ENCODE peak calls at places on chromosomes 7 and 10, in eight cellular contexts. F is CD8-positive, alpha-beta T cell; G is MM.1S; I is GM23248; C is tibial artery; U is AG08395; Q is HCT116; W is endothelial cell. X is an unnamed sample.

GRCh38 chr7:34057956-34058355 is 152.6 kb downstream of the BMPER start:
- DNase-seq in I (no peak), G (no peak), C (no peak), Q (no peak), F (no peak), U (peak), W (no peak), X (no peak)

GRCh38 chr7:38839846-38840245 is 69.1 kb downstream of the VPS41 start:
- DNase-seq in C (no peak), G (no peak), I (no peak), W (no peak), U (no peak), F (no peak), Q (no peak), X (no peak)

GRCh38 chr7:17466201-17466600 is 167.7 kb downstream of the AHR start:
- DNase-seq in F (no peak), Q (no peak), I (no peak), C (no peak), G (no peak), U (no peak), W (no peak), X (no peak)

GRCh38 chr10:43128331-43128730 is 9.9 kb upstream of the CSGALNACT2 start:
- DNase-seq in Q (no peak), I (no peak), W (no peak), F (no peak), G (no peak), U (no peak), C (no peak), X (no peak)

GRCh38 chr7:6306471-6306870 is 34.0 kb upstream of the CYTH3 start:
- DNase-seq in Q (peak), G (no peak), I (peak), W (no peak), U (peak), C (no peak), F (no peak), X (no peak)

GRCh38 chr7:99653754-99654153 is 26.0 kb downstream of the CYP3A5 start:
- DNase-seq in W (no peak), I (no peak), F (no peak), G (no peak), U (no peak), C (no peak), Q (no peak), X (no peak)

GRCh38 chr10:69246581-69247312 is 26.6 kb downstream of the HKDC1 start:
- DNase-seq in Q (no peak), I (no peak), W (no peak), C (no peak), U (no peak), F (no peak), G (no peak), X (no peak)

GRCh38 chr10:112741830-112742402 is 208.1 kb upstream of the TCF7L2 start:
- DNase-seq in Q (peak), G (no peak), F (no peak), W (no peak), C (no peak), U (no peak), I (no peak), X (no peak)

GRCh38 chr7:1884583-1885350 is 214.7 kb downstream of the ELFN1 start:
- DNase-seq in F (no peak), W (no peak), Q (no peak), U (peak), G (no peak), I (peak), C (no peak), X (no peak)

GRCh38 chr10:132174237-132174636 is 12.5 kb upstream of the DPYSL4 start:
- DNase-seq in C (no peak), W (no peak), U (no peak), Q (no peak), F (no peak), I (no peak), G (no peak), X (no peak)

GRCh38 chr10:16787361-16787791 is 29.8 kb downstream of the RSU1 start:
- DNase-seq in Q (no peak), F (peak), W (no peak), C (no peak), G (no peak), I (no peak), U (no peak), X (peak)

GRCh38 chr7:157974678-157975230 is 612.9 kb downstream of the PTPRN2 start:
- DNase-seq in U (no peak), F (no peak), Q (no peak), G (no peak), I (no peak), W (no peak), C (peak), X (no peak)

GRCh38 chr10:59126992-59127391 is 49.5 kb upstream of the PHYHIPL start:
- DNase-seq in U (no peak), Q (no peak), I (no peak), F (no peak), G (no peak), W (no peak), C (no peak), X (no peak)

GRCh38 chr10:86523348-86523747 is 1.8 kb upstream of the WAPL start:
- DNase-seq in C (no peak), G (no peak), W (no peak), F (no peak), I (peak), Q (peak), U (peak), X (no peak)

GRCh38 chr7:51160990-51161615 is 155.5 kb downstream of the COBL start:
- DNase-seq in W (peak), I (peak), U (peak), F (peak), Q (peak), C (no peak), G (peak), X (peak)

GRCh38 chr10:26821699-26822542 is 38.8 kb downstream of the ABI1 start:
- DNase-seq in G (peak), W (no peak), U (peak), C (no peak), Q (no peak), I (no peak), F (no peak), X (no peak)

GRCh38 chr7:142012825-142013506 is 17.3 kb downstream of the MGAM start:
- DNase-seq in U (no peak), G (no peak), W (no peak), F (no peak), C (no peak), Q (no peak), I (peak), X (no peak)

GRCh38 chr10:133258818-133259602 is 17.7 kb downstream of the ADAM8 start:
- DNase-seq in Q (peak), I (peak), W (no peak), G (peak), C (peak), F (peak), U (peak), X (peak)

GRCh38 chr7:88835147-88835728 is 39.7 kb upstream of the TEX47 start:
- DNase-seq in U (peak), I (peak), Q (peak), W (peak), G (peak), F (no peak), C (no peak), X (no peak)

GRCh38 chr10:123146013-123146891 is 1.7 kb upstream of the HMX2 start:
- DNase-seq in U (no peak), I (peak), Q (no peak), C (no peak), G (no peak), F (no peak), W (no peak), X (no peak)

X was measured in CD8-positive, alpha-beta memory T cell.